ENCODE peak calls at places on chromosomes 12 and 14, in nine cellular contexts. B is CD4-positive, alpha-beta T cell; F is right atrium auricular region; Q is fibroblast of the aortic adventitia; Z is OCI-LY7; C is lung; A is pancreas; Y is tibial artery; N is endothelial cell. G is an unnamed sample.

GRCh38 chr14:36315159-36315853 is 5.1 kb downstream of the MBIP start:
- DNase-seq in B (no peak), F (no peak), Q (no peak), Z (no peak), C (no peak), A (no peak), Y (no peak), N (no peak), G (no peak)

GRCh38 chr12:115155665-115156645 is 472.0 kb upstream of the TBX3 start:
- DNase-seq in B (no peak), F (no peak), Q (peak), Z (no peak), C (no peak), A (no peak), Y (no peak), N (no peak), G (no peak)

GRCh38 chr12:100955139-100955538 is 160.6 kb downstream of the ANO4 start:
- DNase-seq in B (no peak), F (no peak), Q (peak), Z (no peak), C (no peak), A (no peak), Y (no peak), N (no peak), G (no peak)

GRCh38 chr12:68207276-68207675 is 18.3 kb downstream of the IL26 start:
- DNase-seq in B (no peak), F (no peak), Q (no peak), Z (no peak), C (no peak), A (no peak), Y (no peak), N (no peak), G (no peak)

GRCh38 chr12:21371050-21371449 is 1.7 kb upstream of the IAPP start:
- DNase-seq in B (no peak), F (no peak), Q (no peak), Z (peak), C (no peak), A (no peak), Y (no peak), N (no peak), G (no peak)

GRCh38 chr12:95218164-95218851 is 701 bp downstream of the VEZT start:
- DNase-seq in B (peak), F (peak), Q (peak), Z (peak), C (no peak), A (no peak), Y (no peak), N (no peak), G (no peak)

GRCh38 chr12:109113661-109114321 is 2.6 kb upstream of the ACACB start:
- DNase-seq in B (no peak), F (no peak), Q (no peak), Z (no peak), C (no peak), A (no peak), Y (no peak), N (no peak), G (no peak)

GRCh38 chr12:87425942-87426554 is 603.2 kb downstream of the C12orf50 start:
- DNase-seq in B (no peak), F (no peak), Q (no peak), Z (no peak), C (no peak), A (no peak), Y (no peak), N (no peak), G (no peak)

GRCh38 chr12:68514807-68515411 is 95.8 kb upstream of the RAP1B start:
- DNase-seq in B (no peak), F (no peak), Q (no peak), Z (no peak), C (no peak), A (no peak), Y (no peak), N (no peak), G (no peak)

GRCh38 chr12:52204931-52205505 is 13.2 kb upstream of the KRT80 start:
- DNase-seq in B (no peak), F (no peak), Q (no peak), Z (no peak), C (no peak), A (no peak), Y (no peak), N (no peak), G (no peak)

GRCh38 chr12:131872154-131873046 is 22.0 kb upstream of the ULK1 start:
- DNase-seq in B (no peak), F (no peak), Q (peak), Z (no peak), C (no peak), A (no peak), Y (no peak), N (no peak), G (no peak)

GRCh38 chr12:132506730-132507538 is 17.0 kb downstream of the FBRSL1 start:
- DNase-seq in B (peak), F (peak), Q (peak), Z (no peak), C (peak), A (peak), Y (peak), N (no peak), G (peak)

GRCh38 chr12:127803545-127803944 is 463.4 kb upstream of the TMEM132C start:
- DNase-seq in B (no peak), F (no peak), Q (peak), Z (no peak), C (no peak), A (no peak), Y (no peak), N (no peak), G (no peak)

GRCh38 chr12:95396849-95397498 is 77.0 kb upstream of the METAP2 start:
- DNase-seq in B (no peak), F (no peak), Q (peak), Z (no peak), C (no peak), A (no peak), Y (no peak), N (no peak), G (no peak)

GRCh38 chr14:91228112-91229004 is 16.1 kb downstream of the GPR68 start:
- DNase-seq in B (peak), F (no peak), Q (peak), Z (peak), C (no peak), A (no peak), Y (no peak), N (no peak), G (no peak)

GRCh38 chr12:109550310-109550680 is 23.0 kb downstream of the MMAB start:
- DNase-seq in B (no peak), F (no peak), Q (no peak), Z (no peak), C (no peak), A (no peak), Y (no peak), N (no peak), G (no peak)

GRCh38 chr12:124511259-124511985 is 56.0 kb downstream of the NCOR2 start:
- DNase-seq in B (no peak), F (no peak), Q (no peak), Z (no peak), C (no peak), A (no peak), Y (no peak), N (no peak), G (no peak)

GRCh38 chr12:124508323-124509096 is 58.9 kb downstream of the NCOR2 start:
- DNase-seq in B (no peak), F (no peak), Q (no peak), Z (no peak), C (no peak), A (no peak), Y (no peak), N (no peak), G (no peak)

GRCh38 chr12:124509676-124510300 is 57.6 kb downstream of the NCOR2 start:
- DNase-seq in B (no peak), F (peak), Q (peak), Z (no peak), C (no peak), A (peak), Y (peak), N (no peak), G (no peak)

GRCh38 chr12:124509300-124509675 is 58.1 kb downstream of the NCOR2 start:
- DNase-seq in B (no peak), F (no peak), Q (peak), Z (no peak), C (no peak), A (no peak), Y (no peak), N (no peak), G (no peak)

GRCh38 chr12:124510301-124510970 is 57.0 kb downstream of the NCOR2 start:
- DNase-seq in B (no peak), F (no peak), Q (no peak), Z (no peak), C (no peak), A (no peak), Y (no peak), N (no peak), G (no peak)
- TF ChIP-seq CTCF in B (no peak), F (peak), Q (no peak), Z (peak), C (no peak), A (no peak), Y (no peak), N (no peak), G (no peak)

GRCh38 chr12:58920102-58920955 is at the start of gene LRIG3:
- DNase-seq in B (no peak), F (peak), Q (peak), Z (no peak), C (peak), A (peak), Y (peak), N (peak), G (peak)
- TF ChIP-seq CTCF in B (no peak), F (peak), Q (no peak), Z (no peak), C (no peak), A (no peak), Y (no peak), N (peak), G (no peak)

GRCh38 chr14:88729159-88729558 is 63.6 kb downstream of the EML5 start:
- DNase-seq in B (no peak), F (no peak), Q (no peak), Z (no peak), C (no peak), A (no peak), Y (no peak), N (no peak), G (no peak)
- TF ChIP-seq CTCF in B (no peak), F (no peak), Q (peak), Z (peak), C (no peak), A (no peak), Y (peak), N (peak), G (peak)

GRCh38 chr14:52044791-52045522 is 23.9 kb downstream of the NID2 start:
- DNase-seq in B (no peak), F (no peak), Q (peak), Z (no peak), C (no peak), A (peak), Y (no peak), N (no peak), G (no peak)

GRCh38 chr14:52046376-52046917 is 22.4 kb downstream of the NID2 start:
- DNase-seq in B (no peak), F (no peak), Q (peak), Z (no peak), C (no peak), A (no peak), Y (no peak), N (no peak), G (no peak)

GRCh38 chr14:52042371-52043037 is 26.4 kb downstream of the NID2 start:
- DNase-seq in B (no peak), F (no peak), Q (no peak), Z (no peak), C (no peak), A (no peak), Y (no peak), N (no peak), G (no peak)

GRCh38 chr14:52040598-52040997 is 28.3 kb downstream of the NID2 start:
- DNase-seq in B (no peak), F (no peak), Q (no peak), Z (no peak), C (no peak), A (no peak), Y (no peak), N (no peak), G (no peak)

GRCh38 chr14:52043690-52044089 is 25.2 kb downstream of the NID2 start:
- DNase-seq in B (peak), F (no peak), Q (no peak), Z (peak), C (no peak), A (no peak), Y (no peak), N (peak), G (no peak)
- TF ChIP-seq CTCF in B (peak), F (peak), Q (peak), Z (peak), C (no peak), A (no peak), Y (no peak), N (peak), G (peak)

DNA sequence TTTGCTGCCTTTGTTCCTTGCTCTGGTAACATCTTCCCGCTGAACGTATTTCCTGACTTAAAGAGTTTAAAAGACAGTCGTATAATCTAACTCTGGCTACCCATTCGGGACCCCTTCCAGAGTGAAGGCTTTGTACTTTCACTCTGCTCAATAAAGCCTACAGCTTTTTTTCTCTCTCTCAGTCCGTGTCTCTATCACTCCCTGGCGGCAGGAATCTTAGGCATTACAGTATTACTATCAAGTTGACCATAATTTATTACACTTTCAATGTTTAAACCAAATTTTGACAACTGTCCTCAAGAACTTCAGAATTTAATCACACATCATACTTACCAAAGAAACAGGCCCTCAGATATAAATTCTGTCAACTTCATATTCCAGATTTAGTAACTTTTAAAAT is 967.9 kb downstream of the FSCB start:
- DNase-seq in B (no peak), F (no peak), Q (peak), Z (no peak), C (no peak), A (no peak), Y (no peak), N (peak), G (no peak)
- TF ChIP-seq CTCF in B (no peak), F (peak), Q (no peak), Z (no peak), C (no peak), A (peak), Y (no peak), N (peak), G (peak)